ENCODE peak calls at places on chromosomes 16 and 17, in five cellular contexts. U is H1, M is mesenchymal stem cell, F is H9, H is trophoblast cell. S is an unnamed sample.

GRCh38 chr17:79808763-79809529 is 12.1 kb upstream of the CBX8 start:
- DNase-seq in M (no peak), U (no peak), H (peak; percentile 69), F (peak; percentile 85), S (no peak)

GRCh38 chr17:30905742-30906100 is 317 bp downstream of the TEFM start:
- DNase-seq in M (no peak), F (peak; percentile 43), U (no peak), H (peak; percentile 49), S (no peak)

GRCh38 chr16:83002351-83003334 is 375.9 kb downstream of the CDH13 start:
- DNase-seq in H (no peak), F (no peak), U (no peak), M (peak; percentile 40), S (no peak)

GRCh38 chr17:70295732-70296131 is 126.4 kb downstream of the KCNJ2 start:
- DNase-seq in H (no peak), F (no peak), M (no peak), U (no peak), S (no peak)

GRCh38 chr17:50055055-50055425 is 870 bp upstream of the ITGA3 start:
- DNase-seq in U (no peak), M (no peak), H (peak; percentile 84), F (peak; percentile 91), S (no peak)

GRCh38 chr17:69967910-69968411 is 107.1 kb upstream of the KCNJ16 start:
- DNase-seq in H (no peak), M (peak; percentile 60), U (no peak), F (no peak), S (no peak)

GRCh38 chr17:2061441-2061797 is 6.5 kb downstream of the HIC1 start:
- DNase-seq in F (no peak), M (peak; percentile 29), U (no peak), H (no peak), S (no peak)

GRCh38 chr16:57637424-57637823 is 9.0 kb downstream of the ADGRG1 start:
- DNase-seq in H (no peak), U (no peak), M (no peak), F (no peak), S (peak; percentile 40)

GRCh38 chr17:10198509-10199249 is at the start of gene GAS7:
- DNase-seq in F (peak; percentile 86), M (peak; percentile 60), H (peak; percentile 63), U (no peak), S (peak; percentile 66)

GRCh38 chr17:10149573-10150399 is 48.6 kb downstream of the GAS7 start:
- DNase-seq in M (peak; percentile 93), H (peak; percentile 80), F (no peak), U (no peak), S (no peak)

GRCh38 chr16:69880640-69881133 is 70.4 kb upstream of the CLEC18A start:
- DNase-seq in U (no peak), M (no peak), H (peak; percentile 42), F (no peak), S (no peak)

GRCh38 chr16:47695746-47696145 is 234.6 kb downstream of the PHKB start:
- DNase-seq in U (no peak), F (no peak), H (no peak), M (no peak), S (no peak)

GRCh38 chr16:86018487-86018886 is 119.5 kb downstream of the IRF8 start:
- DNase-seq in F (no peak), M (peak; percentile 99), H (peak; percentile 54), U (no peak), S (no peak)

GRCh38 chr17:900336-900735 is 79.2 kb downstream of the NXN start:
- DNase-seq in H (no peak), M (no peak), U (no peak), F (no peak), S (no peak)

GRCh38 chr17:20063665-20064648 is 54.8 kb downstream of the SPECC1 start:
- DNase-seq in H (peak; percentile 34), M (peak; percentile 53), U (no peak), F (peak; percentile 55), S (no peak)

GRCh38 chr17:1485311-1485747 is 7.2 kb downstream of the MYO1C start:
- DNase-seq in F (peak; percentile 88), M (peak; percentile 64), U (no peak), H (peak; percentile 65), S (peak; percentile 78)

GRCh38 chr16:21194771-21195301 is 16.5 kb downstream of the ZP2 start:
- DNase-seq in U (no peak), M (no peak), H (no peak), F (no peak), S (no peak)

GRCh38 chr17:46264456-46265198 is 30.3 kb upstream of the LRRC37A start:
- DNase-seq in M (peak; percentile 96), U (no peak), H (peak; percentile 18), F (peak; percentile 43), S (no peak)

GRCh38 chr17:10398352-10398751 is 23.4 kb downstream of the MYH8 start:
- DNase-seq in F (peak; percentile 79), M (no peak), U (peak; percentile 9), H (no peak), S (no peak)

GRCh38 chr16:66304961-66305360 is 61.5 kb upstream of the CDH5 start:
- DNase-seq in M (no peak), U (no peak), F (peak; percentile 16), H (no peak), S (no peak)
- H3K14ac ChIP-seq in M (no peak overlapping the region), U (no peak overlapping the region), F (no peak overlapping the region), H (no peak overlapping the region), S (no peak overlapping the region)

DNA sequence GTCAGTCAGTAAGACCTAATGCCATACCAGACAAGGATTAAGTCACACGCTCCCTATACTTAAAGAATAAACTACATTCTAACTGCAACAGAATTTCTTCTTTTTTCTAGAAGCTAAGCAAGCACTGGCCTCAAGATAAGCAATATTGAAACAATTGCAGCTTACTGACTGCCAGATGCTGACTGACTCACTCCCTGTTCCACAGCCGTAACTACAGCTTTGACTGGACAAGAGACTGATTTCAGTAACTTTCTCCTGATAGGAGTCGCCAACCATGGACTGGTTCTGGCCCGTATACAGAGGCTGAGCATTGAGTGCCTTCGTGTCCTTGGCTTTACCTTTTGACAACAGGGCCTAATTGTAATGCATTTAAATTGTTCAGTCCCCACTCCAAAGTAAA is 67.9 kb downstream of the TRIM37 start:
- DNase-seq in F (no peak), H (no peak), U (no peak), M (peak; percentile 50), S (no peak)
- H2BK12ac ChIP-seq in F (no peak overlapping the region), H (no peak overlapping the region), U (no peak overlapping the region), M (no peak overlapping the region), S (no peak overlapping the region)

DNA sequence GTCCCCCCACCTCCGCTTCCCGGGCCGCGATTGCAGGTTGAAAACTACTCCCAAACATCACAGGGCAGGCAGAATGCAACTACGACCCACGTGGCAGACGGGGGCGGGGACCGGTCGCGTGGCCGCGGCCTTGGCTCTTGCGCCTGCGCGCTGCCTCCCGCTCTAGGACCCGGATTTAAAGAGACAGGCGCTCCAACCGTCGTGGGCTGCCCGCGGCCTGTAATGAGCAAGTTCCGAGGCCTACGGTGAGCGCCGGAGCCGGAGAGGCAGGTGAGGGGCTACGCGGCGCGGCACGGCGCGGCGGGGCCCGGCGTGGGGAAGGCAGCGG is at the start of gene LIG3:
- DNase-seq in F (peak; percentile 99), H (peak; percentile 95), M (peak; percentile 92), U (peak; percentile 85), S (peak; percentile 91)
- H4K8ac ChIP-seq in F (no peak within 1 kb of the TSS), H (peak within 1 kb of the TSS; percentile 97), M (peak within 1 kb of the TSS; percentile 98), U (peak within 1 kb of the TSS; percentile 94), S (peak within 1 kb of the TSS; percentile 23)

GRCh38 chr16:1610841-1611653 is 825 bp downstream of the IFT140 start:
- DNase-seq in U (no peak), H (peak; percentile 71), F (no peak), M (peak; percentile 28), S (peak; percentile 6)
- H3K14ac ChIP-seq in U (no peak overlapping the region), H (peak overlapping the region; percentile 37), F (peak overlapping the region; percentile 82), M (no peak overlapping the region), S (peak overlapping the region; percentile 38)

GRCh38 chr17:40118093-40118492 is 3.7 kb upstream of the MSL1 start:
- DNase-seq in H (no peak), U (no peak), M (no peak), F (no peak), S (no peak)
- H2BK12ac ChIP-seq in H (no peak overlapping the region), U (no peak overlapping the region), M (no peak overlapping the region), F (no peak overlapping the region), S (no peak overlapping the region)

GRCh38 chr16:29925173-29925804 is 737 bp downstream of the KCTD13 start:
- DNase-seq in F (no peak), U (no peak), H (peak; percentile 1), M (peak; percentile 25), S (peak; percentile 14)
- H4K8ac ChIP-seq in F (no peak overlapping the region), U (no peak overlapping the region), H (peak overlapping the region; percentile 85), M (no peak overlapping the region), S (no peak overlapping the region)